ENCODE peak calls at places on chromosomes 4 and X, in six cellular contexts. Y is transverse colon, N is uterus, F is GM12878, C is spleen, G is esophagus squamous epithelium. L is an unnamed sample.

GRCh38 chr4:170248576-170248975 is 158.8 kb upstream of the AADAT start:
- DNase-seq in Y (no peak), N (no peak), F (no peak), C (no peak), G (no peak), L (no peak)

GRCh38 chrX:102085706-102086105 is 39.8 kb upstream of the TCEAL2 start:
- DNase-seq in Y (no peak), N (no peak), F (no peak), C (no peak), G (no peak), L (no peak)

GRCh38 chr4:151437505-151437904 is 28.5 kb downstream of the FHIP1A start:
- DNase-seq in Y (no peak), N (no peak), F (no peak), C (no peak), G (no peak), L (no peak)

GRCh38 chrX:42624524-42624923 is 153.4 kb downstream of the PPP1R2C start:
- DNase-seq in Y (no peak), N (no peak), F (no peak), C (no peak), G (no peak), L (no peak)

GRCh38 chr4:147994491-147995385 is 262.9 kb downstream of the ARHGAP10 start:
- DNase-seq in Y (no peak), N (no peak), F (no peak), C (no peak), G (no peak), L (no peak)

GRCh38 chrX:153065389-153065788 is 6.9 kb upstream of the PNMA6A start:
- DNase-seq in Y (no peak), N (no peak), F (no peak), C (no peak), G (no peak), L (no peak)

GRCh38 chr4:98150092-98150761 is 7.0 kb upstream of the STPG2 start:
- DNase-seq in Y (no peak), N (no peak), F (no peak), C (no peak), G (no peak), L (no peak)

GRCh38 chrX:102599084-102599949 is at the start of gene ARMCX5:
- DNase-seq in Y (peak; percentile 77), N (peak; percentile 78), F (peak; percentile 48), C (peak; percentile 84), G (peak; percentile 21), L (peak; percentile 87)

GRCh38 chr4:94127707-94128328 is 79.8 kb upstream of the SMARCAD1 start:
- DNase-seq in Y (no peak), N (no peak), F (no peak), C (no peak), G (no peak), L (no peak)

GRCh38 chr4:151035321-151035720 is 20.2 kb upstream of the LRBA start:
- DNase-seq in Y (peak; percentile 12), N (no peak), F (no peak), C (no peak), G (no peak), L (no peak)

GRCh38 chr4:80875642-80876041 is 154.9 kb upstream of the BMP3 start:
- DNase-seq in Y (no peak), N (no peak), F (peak; percentile 89), C (no peak), G (no peak), L (no peak)

GRCh38 chr4:186104895-186105720 is 604 bp downstream of the FAM149A start:
- DNase-seq in Y (peak; percentile 36), N (peak; percentile 23), F (no peak), C (peak; percentile 79), G (no peak), L (no peak)

GRCh38 chr4:15712214-15712613 is 9.3 kb downstream of the BST1 start:
- DNase-seq in Y (no peak), N (no peak), F (no peak), C (no peak), G (no peak), L (no peak)

GRCh38 chrX:8586953-8587352 is 122.3 kb downstream of the VCX3B start:
- DNase-seq in Y (no peak), N (no peak), F (no peak), C (no peak), G (no peak), L (no peak)

GRCh38 chr4:2141022-2141761 is 82.1 kb downstream of the NAT8L start:
- DNase-seq in Y (no peak), N (no peak), F (peak; percentile 35), C (no peak), G (no peak), L (no peak)

GRCh38 chrX:130395341-130395740 is 6.4 kb upstream of the RBMX2 start:
- DNase-seq in Y (no peak), N (no peak), F (no peak), C (no peak), G (no peak), L (no peak)

GRCh38 chr4:13783800-13784411 is 156.4 kb upstream of the BOD1L1 start:
- DNase-seq in Y (no peak), N (no peak), F (peak; percentile 13), C (no peak), G (no peak), L (no peak)

GRCh38 chr4:158884280-158884679 is 115.5 kb downstream of the FNIP2 start:
- DNase-seq in Y (no peak), N (no peak), F (no peak), C (no peak), G (no peak), L (no peak)

GRCh38 chrX:131288738-131289511 is at the start of gene IGSF1:
- DNase-seq in Y (peak; percentile 20), N (peak; percentile 46), F (no peak), C (no peak), G (no peak), L (no peak)

GRCh38 chrX:126551725-126552312 is 795 bp downstream of the DCAF12L1 start:
- DNase-seq in Y (no peak), N (no peak), F (no peak), C (peak; percentile 69), G (no peak), L (no peak)

GRCh38 chr4:123444298-123444731 is 47.7 kb downstream of the SPRY1 start:
- DNase-seq in Y (peak; percentile 55), N (no peak), F (peak; percentile 45), C (no peak), G (no peak), L (peak; percentile 56)

GRCh38 chrX:110665636-110666035 is 130.0 kb downstream of the CHRDL1 start:
- DNase-seq in Y (peak; percentile 10), N (no peak), F (no peak), C (no peak), G (no peak), L (no peak)

GRCh38 chrX:31279359-31279758 is 207.5 kb upstream of the FTHL17 start:
- DNase-seq in Y (no peak), N (no peak), F (no peak), C (no peak), G (no peak), L (no peak)

GRCh38 chrX:48890934-48891401 is 6.6 kb downstream of the TIMM17B start:
- DNase-seq in Y (no peak), N (peak; percentile 28), F (no peak), C (no peak), G (no peak), L (peak; percentile 20)

GRCh38 chr4:142960134-142960533 is 114.0 kb upstream of the INPP4B start:
- DNase-seq in Y (no peak), N (no peak), F (no peak), C (no peak), G (no peak), L (no peak)

GRCh38 chr4:53089940-53090729 is 228.0 kb downstream of the RASL11B start:
- DNase-seq in Y (no peak), N (peak; percentile 13), F (no peak), C (no peak), G (no peak), L (no peak)

GRCh38 chr4:54090404-54090803 is 9.6 kb upstream of the GSX2 start:
- DNase-seq in Y (no peak), N (no peak), F (no peak), C (no peak), G (no peak), L (no peak)
- H3K27me3 ChIP-seq in Y (peaks cover 62% of the 10 kb centered on the region), N (no peaks in the 10 kb centered on the region), F (peaks cover 5% of the 10 kb centered on the region), C (peaks cover 43% of the 10 kb centered on the region), G (peaks cover 65% of the 10 kb centered on the region), L (peaks cover 20% of the 10 kb centered on the region)

DNA sequence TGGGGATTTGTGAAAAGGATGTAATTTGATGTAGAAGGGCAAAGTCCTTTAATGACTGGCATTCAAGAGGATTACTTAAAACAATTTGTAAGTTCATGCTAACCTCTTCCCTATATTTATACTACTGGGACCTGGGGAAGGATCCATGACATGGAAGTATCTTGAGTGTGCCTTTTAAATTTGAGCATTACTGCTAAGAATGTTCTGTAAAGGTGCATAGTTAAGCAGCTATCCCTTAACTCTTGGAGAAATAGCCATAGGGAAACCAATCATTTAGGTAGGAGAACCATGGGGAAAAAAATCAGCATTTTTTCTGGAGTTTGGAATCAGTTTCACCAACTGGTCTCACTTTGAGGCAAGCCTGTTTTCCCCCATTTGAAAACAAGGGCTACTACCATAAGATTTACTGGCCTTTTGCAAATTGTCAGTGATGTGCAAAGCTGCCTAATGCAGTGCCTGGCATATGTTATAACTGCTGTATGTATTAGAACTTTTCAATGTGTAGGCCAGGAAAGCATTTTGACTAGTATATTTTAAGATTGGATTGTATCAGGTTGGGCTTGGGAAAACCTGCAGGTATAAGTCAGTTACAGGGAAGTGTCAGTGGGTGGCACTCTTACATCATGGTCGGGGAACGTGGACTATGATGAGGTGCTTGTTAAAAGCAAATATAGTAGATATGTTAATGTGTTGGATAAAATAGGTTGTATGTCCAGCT is 72.1 kb downstream of the PRSS12 start:
- DNase-seq in Y (peak; percentile 69), N (peak; percentile 18), F (peak; percentile 38), C (no peak), G (no peak), L (peak; percentile 42)
- TF ChIP-seq POLR2A in Y (no peak), N (no peak), F (no peak), C (no peak), G (no peak), L (no peak)

GRCh38 chr4:156293657-156294297 is 340.1 kb upstream of the CTSO start:
- DNase-seq in Y (no peak), N (no peak), F (no peak), C (no peak), G (no peak), L (no peak)
- H3K27me3 ChIP-seq in Y (no peaks in the 10 kb centered on the region), N (no peaks in the 10 kb centered on the region), F (no peaks in the 10 kb centered on the region), C (no peaks in the 10 kb centered on the region), G (no peaks in the 10 kb centered on the region), L (no peaks in the 10 kb centered on the region)

GRCh38 chrX:107826286-107827136 is 845 bp downstream of the MID2 start:
- DNase-seq in Y (peak; percentile 14), N (peak; percentile 20), F (no peak), C (peak; percentile 79), G (no peak), L (peak; percentile 56)
- TF ChIP-seq POLR2A in Y (no peak), N (no peak), F (no peak), C (no peak), G (no peak), L (no peak)

GRCh38 chr4:78310056-78310731 is 241.4 kb upstream of the ANXA3 start:
- DNase-seq in Y (no peak), N (no peak), F (no peak), C (no peak), G (no peak), L (no peak)
- H3K27me3 ChIP-seq in Y (no peaks in the 10 kb centered on the region), N (no peaks in the 10 kb centered on the region), F (no peaks in the 10 kb centered on the region), C (no peaks in the 10 kb centered on the region), G (no peaks in the 10 kb centered on the region), L (no peaks in the 10 kb centered on the region)

GRCh38 chrX:155027509-155028066 is 944 bp downstream of the FUNDC2 start:
- DNase-seq in Y (no peak), N (peak; percentile 46), F (no peak), C (no peak), G (no peak), L (no peak)
- TF ChIP-seq POLR2A in Y (peak; percentile 42), N (peak; percentile 34), F (no peak), C (no peak), G (no peak), L (no peak)

L was measured in Peyer's patch.